ENCODE peak calls at places on chromosomes 11 and 22, in five cellular contexts. R is kidney epithelial cell, L is anterior cingulate cortex, X is neural crest cell, Z is NCI-H1105 treated with DMSO at 0.1 percent for 48 hours. G is an unnamed sample.

GRCh38 chr11:112541140-112541901 is 280.7 kb upstream of the PLET1 start:
- DNase-seq in R (no peak), L (no peak), X (no peak), Z (no peak), G (no peak)

GRCh38 chr11:78451371-78452150 is 33.9 kb upstream of the GAB2 start:
- DNase-seq in R (no peak), L (no peak), X (no peak), Z (no peak), G (no peak)

GRCh38 chr11:74592441-74593362 is at the start of gene POLD3:
- DNase-seq in R (peak), L (peak), X (peak), Z (peak), G (peak)

GRCh38 chr11:119120639-119121007 is 757 bp upstream of the HINFP start:
- DNase-seq in R (no peak), L (no peak), X (no peak), Z (peak), G (peak)

GRCh38 chr11:64362339-64362738 is 3.4 kb downstream of the RPS6KA4 start:
- DNase-seq in R (no peak), L (no peak), X (no peak), Z (no peak), G (no peak)

GRCh38 chr11:1373536-1374214 is 16.1 kb upstream of the BRSK2 start:
- DNase-seq in R (no peak), L (no peak), X (no peak), Z (no peak), G (no peak)

GRCh38 chr11:94768602-94769511 is 701 bp downstream of the AMOTL1 start:
- DNase-seq in R (no peak), L (no peak), X (peak), Z (peak), G (peak)

GRCh38 chr11:6629892-6630631 is 10.8 kb upstream of the TPP1 start:
- DNase-seq in R (no peak), L (no peak), X (no peak), Z (no peak), G (no peak)

GRCh38 chr11:110124605-110125004 is 31.4 kb downstream of the ZC3H12C start:
- DNase-seq in R (no peak), L (no peak), X (no peak), Z (no peak), G (no peak)

GRCh38 chr11:33065445-33066178 is 26.2 kb downstream of the TCP11L1 start:
- DNase-seq in R (peak), L (peak), X (peak), Z (peak), G (peak)

GRCh38 chr11:83156150-83156995 is 558 bp upstream of the PCF11 start:
- DNase-seq in R (peak), L (peak), X (peak), Z (peak), G (peak)

GRCh38 chr11:32893091-32893946 is 708 bp downstream of the QSER1 start:
- DNase-seq in R (no peak), L (no peak), X (peak), Z (peak), G (peak)

GRCh38 chr11:112524808-112525207 is 264.1 kb upstream of the PLET1 start:
- DNase-seq in R (no peak), L (no peak), X (no peak), Z (no peak), G (no peak)

GRCh38 chr11:100808904-100809491 is 121.9 kb downstream of the ARHGAP42 start:
- DNase-seq in R (no peak), L (no peak), X (no peak), Z (no peak), G (peak)

GRCh38 chr11:62856333-62856910 is 17.0 kb upstream of the WDR74 start:
- DNase-seq in R (no peak), L (no peak), X (no peak), Z (peak), G (no peak)

GRCh38 chr22:37562049-37562784 is 1.9 kb downstream of the CDC42EP1 start:
- DNase-seq in R (no peak), L (no peak), X (no peak), Z (no peak), G (no peak)

GRCh38 chr11:131499199-131499598 is 128.8 kb downstream of the NTM start:
- DNase-seq in R (no peak), L (no peak), X (no peak), Z (no peak), G (peak)

GRCh38 chr11:72716291-72716690 is 35.9 kb downstream of the ARAP1 start:
- DNase-seq in R (no peak), L (peak), X (no peak), Z (peak), G (no peak)

GRCh38 chr11:72840780-72841179 is 26.6 kb downstream of the ATG16L2 start:
- DNase-seq in R (peak), L (no peak), X (no peak), Z (no peak), G (peak)

GRCh38 chr22:20998411-20999336 is 3.2 kb downstream of the THAP7 start:
- DNase-seq in R (no peak), L (no peak), X (no peak), Z (no peak), G (no peak)

GRCh38 chr11:57249384-57250319 is 12.6 kb upstream of the APLNR start:
- DNase-seq in R (no peak), L (no peak), X (peak), Z (peak), G (peak)

GRCh38 chr11:74749127-74749964 is 697 bp downstream of the RNF169 start:
- DNase-seq in R (no peak), L (no peak), X (peak), Z (peak), G (peak)

GRCh38 chr11:112219476-112220232 is 6.6 kb upstream of the PTS start:
- DNase-seq in R (no peak), L (peak), X (peak), Z (peak), G (peak)

GRCh38 chr22:30948930-30949342 is 19.6 kb downstream of the MORC2 start:
- DNase-seq in R (no peak), L (no peak), X (no peak), Z (no peak), G (no peak)

GRCh38 chr11:20596629-20597129 is 2.7 kb upstream of the SLC6A5 start:
- DNase-seq in R (no peak), L (no peak), X (no peak), Z (no peak), G (no peak)

GRCh38 chr22:39514373-39514973 is 5.9 kb upstream of the ATF4 start:
- DNase-seq in R (no peak), L (peak), X (peak), Z (no peak), G (no peak)

GRCh38 chr11:124069429-124070401 is 28.6 kb upstream of the OR10G7 start:
- DNase-seq in R (no peak), L (peak), X (peak), Z (peak), G (peak)

GRCh38 chr11:59141673-59142460 is 789 bp upstream of the FAM111A start:
- DNase-seq in R (no peak), L (no peak), X (no peak), Z (peak), G (peak)

G was measured in HT1080.